ENCODE peak calls at places on chromosomes 16 and 17, in five cellular contexts. A is activated CD8-positive, alpha-beta T cell treated with anti-CD3 and anti-CD28 coated beads, Interleukin-2, amount 10 ng/mL, durations not matched to agents 7 days and 5 days; S is activated T-cell treated with anti-CD3 and anti-CD28 coated beads for 24 hours; T is HFFc6; F is NCI-H2107. C is an unnamed sample.

GRCh38 chr17:66548659-66549311 is 246.4 kb downstream of the PRKCA start:
- DNase-seq in A (no peak), S (no peak), T (peak), F (no peak), C (no peak)

GRCh38 chr16:66248096-66248495 is 118.4 kb upstream of the CDH5 start:
- DNase-seq in S (no peak), A (no peak), T (peak), F (no peak), C (no peak)

GRCh38 chr16:87583453-87584131 is 18.7 kb upstream of the JPH3 start:
- DNase-seq in F (no peak), A (no peak), S (no peak), T (peak), C (no peak)

GRCh38 chr16:24978370-24978914 is 36.7 kb downstream of the ARHGAP17 start:
- DNase-seq in S (no peak), A (no peak), T (no peak), F (no peak), C (no peak)

GRCh38 chr16:30706046-30706445 is 7.1 kb downstream of the SRCAP start:
- DNase-seq in F (no peak), T (no peak), A (no peak), S (no peak), C (no peak)

GRCh38 chr17:72976971-72977767 is 115.3 kb downstream of the SLC39A11 start:
- DNase-seq in A (no peak), F (no peak), S (no peak), T (peak), C (peak)

GRCh38 chr17:83128306-83129240 is 49.2 kb downstream of the METRNL start:
- DNase-seq in F (no peak), S (no peak), T (no peak), A (no peak), C (no peak)

GRCh38 chr17:64005734-64006167 is 7.6 kb downstream of the PRR29 start:
- DNase-seq in A (no peak), S (no peak), T (no peak), F (peak), C (peak)

GRCh38 chr16:4868046-4868445 is 20.8 kb downstream of the UBN1 start:
- DNase-seq in T (no peak), S (no peak), A (no peak), F (no peak), C (no peak)

GRCh38 chr16:82136956-82137818 is 32.8 kb downstream of the MPHOSPH6 start:
- DNase-seq in A (no peak), F (no peak), T (no peak), S (no peak), C (no peak)

GRCh38 chr16:86357303-86357702 is 153.0 kb upstream of the FOXF1 start:
- DNase-seq in F (no peak), T (no peak), S (no peak), A (no peak), C (no peak)

GRCh38 chr16:89841275-89841674 is 13.0 kb downstream of the SPIRE2 start:
- DNase-seq in T (no peak), F (no peak), A (peak), S (no peak), C (no peak)

GRCh38 chr17:76567634-76568432 is 17.8 kb downstream of the ST6GALNAC2 start:
- DNase-seq in F (no peak), T (no peak), A (no peak), S (no peak), C (no peak)

GRCh38 chr17:64196626-64197025 is 66.4 kb downstream of the TEX2 start:
- DNase-seq in A (no peak), T (peak), S (no peak), F (no peak), C (no peak)

GRCh38 chr16:715448-716249 is 731 bp downstream of the METRN start:
- DNase-seq in F (no peak), S (no peak), A (no peak), T (no peak), C (no peak)

GRCh38 chr16:64657316-64658011 is 464.4 kb downstream of the CDH11 start:
- DNase-seq in T (no peak), F (no peak), A (no peak), S (no peak), C (no peak)

GRCh38 chr16:84504420-84505248 is at the start of gene MEAK7:
- DNase-seq in F (no peak), S (peak), A (peak), T (peak), C (peak)

GRCh38 chr17:82930043-82930923 is 90.5 kb upstream of the ZNF750 start:
- DNase-seq in T (no peak), S (no peak), A (no peak), F (no peak), C (no peak)

GRCh38 chr17:42116705-42117396 is 4.3 kb downstream of the KAT2A start:
- DNase-seq in T (peak), S (peak), A (peak), F (peak), C (peak)

GRCh38 chr17:74282587-74283370 is 8.7 kb downstream of the DNAI2 start:
- DNase-seq in S (peak), A (peak), T (no peak), F (no peak), C (no peak)

GRCh38 chr17:49748791-49749190 is 15.1 kb downstream of the FAM117A start:
- DNase-seq in A (peak), S (peak), F (peak), T (no peak), C (no peak)

GRCh38 chr17:26782153-26782552 is 511.8 kb upstream of the WSB1 start:
- DNase-seq in T (no peak), A (no peak), F (no peak), S (no peak), C (no peak)

GRCh38 chr17:77649717-77650211 is 308.7 kb upstream of the TNRC6C start:
- DNase-seq in T (no peak), A (no peak), S (no peak), F (no peak), C (no peak)

GRCh38 chr17:718075-718474 is 3.4 kb upstream of the VPS53 start:
- DNase-seq in S (no peak), F (no peak), T (no peak), A (no peak), C (no peak)

GRCh38 chr16:73384561-73384960 is 336.6 kb upstream of the ZFHX3 start:
- DNase-seq in F (no peak), A (no peak), S (no peak), T (no peak), C (no peak)

GRCh38 chr16:29312835-29313558 is 93.5 kb downstream of the NPIPB11 start:
- DNase-seq in A (no peak), F (peak), S (no peak), T (no peak), C (no peak)

GRCh38 chr16:89115216-89115949 is 21.7 kb downstream of the ACSF3 start:
- DNase-seq in T (no peak), F (no peak), S (peak), A (peak), C (peak)

GRCh38 chr16:89132194-89133005 is 38.7 kb downstream of the ACSF3 start:
- DNase-seq in S (no peak), F (no peak), T (no peak), A (no peak), C (peak)

GRCh38 chr17:34665150-34665802 is 85.9 kb downstream of the TMEM132E start:
- DNase-seq in T (no peak), F (peak), S (no peak), A (no peak), C (no peak)

GRCh38 chr16:48223490-48223889 is 20.6 kb upstream of the LONP2 start:
- DNase-seq in T (no peak), A (no peak), S (no peak), F (no peak), C (no peak)